ENCODE peak calls at places on chromosome 17, in nine cellular contexts. One of them, this sample, is unnamed.

GRCh38 chr17:69179227-69179952 is 37.7 kb upstream of the ABCA6 start:
- DNase-seq in posterior vena cava: no peak
- DNase-seq in iris pigment epithelial cell: peak; percentile 82
- DNase-seq in epithelial cell of esophagus: peak; percentile 66
- DNase-seq in T follicular helper cell: no peak
- DNase-seq in effector CD4-positive, alpha-beta T cell: no peak
- DNase-seq in AG04450: no peak
- DNase-seq in ELF-1: no peak
- DNase-seq in EL: peak; percentile 62
- DNase-seq in this sample: no peak

GRCh38 chr17:15354256-15354655 is 12.9 kb upstream of the TEKT3 start:
- DNase-seq in posterior vena cava: no peak
- DNase-seq in iris pigment epithelial cell: no peak
- DNase-seq in epithelial cell of esophagus: no peak
- DNase-seq in T follicular helper cell: no peak
- DNase-seq in effector CD4-positive, alpha-beta T cell: no peak
- DNase-seq in AG04450: no peak
- DNase-seq in ELF-1: no peak
- DNase-seq in EL: no peak
- DNase-seq in this sample: no peak

GRCh38 chr17:42608692-42609181 is 437 bp downstream of the RETREG3 start:
- DNase-seq in posterior vena cava: no peak
- DNase-seq in iris pigment epithelial cell: peak; percentile 11
- DNase-seq in epithelial cell of esophagus: peak; percentile 11
- DNase-seq in T follicular helper cell: no peak
- DNase-seq in effector CD4-positive, alpha-beta T cell: no peak
- DNase-seq in AG04450: no peak
- DNase-seq in ELF-1: no peak
- DNase-seq in EL: peak; percentile 18
- DNase-seq in this sample: no peak

GRCh38 chr17:37098910-37099664 is 150.3 kb downstream of the AATF start:
- DNase-seq in posterior vena cava: no peak
- DNase-seq in iris pigment epithelial cell: peak; percentile 61
- DNase-seq in epithelial cell of esophagus: peak; percentile 70
- DNase-seq in T follicular helper cell: no peak
- DNase-seq in effector CD4-positive, alpha-beta T cell: no peak
- DNase-seq in AG04450: no peak
- DNase-seq in ELF-1: no peak
- DNase-seq in EL: peak; percentile 34
- DNase-seq in this sample: no peak

GRCh38 chr17:27947005-27947406 is 53.8 kb upstream of the LYRM9 start:
- DNase-seq in posterior vena cava: no peak
- DNase-seq in iris pigment epithelial cell: no peak
- DNase-seq in epithelial cell of esophagus: no peak
- DNase-seq in T follicular helper cell: no peak
- DNase-seq in effector CD4-positive, alpha-beta T cell: no peak
- DNase-seq in AG04450: no peak
- DNase-seq in ELF-1: no peak
- DNase-seq in EL: no peak
- DNase-seq in this sample: no peak

GRCh38 chr17:37884516-37884915 is 39.7 kb upstream of the TBC1D3K start:
- DNase-seq in posterior vena cava: no peak
- DNase-seq in iris pigment epithelial cell: no peak
- DNase-seq in epithelial cell of esophagus: no peak
- DNase-seq in T follicular helper cell: no peak
- DNase-seq in effector CD4-positive, alpha-beta T cell: no peak
- DNase-seq in AG04450: no peak
- DNase-seq in ELF-1: no peak
- DNase-seq in EL: no peak
- DNase-seq in this sample: no peak

GRCh38 chr17:29504711-29505110 is 62.1 kb downstream of the ABHD15 start:
- DNase-seq in posterior vena cava: no peak
- DNase-seq in iris pigment epithelial cell: peak; percentile 47
- DNase-seq in epithelial cell of esophagus: peak; percentile 12
- DNase-seq in T follicular helper cell: no peak
- DNase-seq in effector CD4-positive, alpha-beta T cell: no peak
- DNase-seq in AG04450: no peak
- DNase-seq in ELF-1: no peak
- DNase-seq in EL: peak; percentile 21
- DNase-seq in this sample: no peak

GRCh38 chr17:76252040-76252954 is 12.0 kb upstream of the RNF157 start:
- DNase-seq in posterior vena cava: peak; percentile 92
- DNase-seq in iris pigment epithelial cell: peak; percentile 92
- DNase-seq in epithelial cell of esophagus: peak; percentile 93
- DNase-seq in T follicular helper cell: no peak
- DNase-seq in effector CD4-positive, alpha-beta T cell: no peak
- DNase-seq in AG04450: peak; percentile 80
- DNase-seq in ELF-1: no peak
- DNase-seq in EL: peak; percentile 99
- DNase-seq in this sample: no peak

GRCh38 chr17:66398617-66399016 is 96.2 kb downstream of the PRKCA start:
- DNase-seq in posterior vena cava: no peak
- DNase-seq in iris pigment epithelial cell: no peak
- DNase-seq in epithelial cell of esophagus: no peak
- DNase-seq in T follicular helper cell: no peak
- DNase-seq in effector CD4-positive, alpha-beta T cell: no peak
- DNase-seq in AG04450: no peak
- DNase-seq in ELF-1: no peak
- DNase-seq in EL: no peak
- DNase-seq in this sample: no peak

GRCh38 chr17:29593546-29594440 is 861 bp downstream of the ANKRD13B start:
- DNase-seq in posterior vena cava: no peak
- DNase-seq in iris pigment epithelial cell: no peak
- DNase-seq in epithelial cell of esophagus: peak; percentile 43
- DNase-seq in T follicular helper cell: no peak
- DNase-seq in effector CD4-positive, alpha-beta T cell: no peak
- DNase-seq in AG04450: no peak
- DNase-seq in ELF-1: peak; percentile 74
- DNase-seq in EL: peak; percentile 25
- DNase-seq in this sample: no peak

GRCh38 chr17:41785876-41786226 is 660 bp downstream of the JUP start:
- DNase-seq in posterior vena cava: no peak
- DNase-seq in iris pigment epithelial cell: no peak
- DNase-seq in epithelial cell of esophagus: peak; percentile 91
- DNase-seq in T follicular helper cell: no peak
- DNase-seq in effector CD4-positive, alpha-beta T cell: no peak
- DNase-seq in AG04450: no peak
- DNase-seq in ELF-1: peak; percentile 70
- DNase-seq in EL: no peak
- DNase-seq in this sample: no peak

GRCh38 chr17:2335726-2336214 is 487 bp downstream of the TSR1 start:
- DNase-seq in posterior vena cava: no peak
- DNase-seq in iris pigment epithelial cell: no peak
- DNase-seq in epithelial cell of esophagus: no peak
- DNase-seq in T follicular helper cell: no peak
- DNase-seq in effector CD4-positive, alpha-beta T cell: no peak
- DNase-seq in AG04450: no peak
- DNase-seq in ELF-1: peak; percentile 27
- DNase-seq in EL: peak; percentile 28
- DNase-seq in this sample: no peak